ENCODE peak calls at places on chromosomes 13 and 19, in nine cellular contexts. N is cardiac muscle cell, O is fibroblast of mammary gland, R is left ventricle myocardium inferior, E is dorsolateral prefrontal cortex, P is stomach, S is right lobe of liver, M is choroid plexus epithelial cell, U is GM06990. T is an unnamed sample.

GRCh38 chr19:31528261-31528660 is 179.0 kb upstream of the TSHZ3 start:
- DNase-seq in N (no peak), O (no peak), M (no peak), R (no peak), S (no peak), E (no peak), U (no peak), P (no peak), T (no peak)

GRCh38 chr13:38804536-38804935 is 117.7 kb downstream of the FREM2 start:
- DNase-seq in E (no peak), N (peak), M (no peak), O (peak), P (no peak), S (no peak), U (no peak), R (no peak), T (no peak)

GRCh38 chr13:25630327-25630726 is 258.6 kb downstream of the ATP8A2 start:
- DNase-seq in O (no peak), U (no peak), R (no peak), M (no peak), P (no peak), N (no peak), E (no peak), S (no peak), T (no peak)

GRCh38 chr13:97130201-97130600 is 91.9 kb upstream of the MBNL2 start:
- DNase-seq in O (peak), M (no peak), R (no peak), U (no peak), S (no peak), E (no peak), P (no peak), N (peak), T (no peak)

GRCh38 chr13:27636624-27637288 is 15.1 kb downstream of the POLR1D start:
- DNase-seq in O (no peak), U (no peak), M (peak), E (no peak), N (no peak), P (no peak), S (no peak), R (no peak), T (no peak)

GRCh38 chr19:56423276-56423984 is 19.3 kb downstream of the ZNF583 start:
- DNase-seq in O (peak), S (no peak), P (no peak), U (no peak), N (no peak), R (no peak), M (peak), E (no peak), T (no peak)

GRCh38 chr13:41029629-41030028 is 10.5 kb upstream of the ELF1 start:
- DNase-seq in M (no peak), U (no peak), S (no peak), N (no peak), R (no peak), O (no peak), P (no peak), E (no peak), T (no peak)

GRCh38 chr19:4759388-4760284 is 31.9 kb upstream of the FEM1A start:
- DNase-seq in N (peak), M (peak), E (peak), O (peak), P (peak), S (peak), U (peak), R (peak), T (no peak)

GRCh38 chr13:83168575-83168974 is 713.7 kb downstream of the SLITRK1 start:
- DNase-seq in S (no peak), N (peak), E (no peak), U (no peak), P (no peak), R (no peak), M (peak), O (no peak), T (no peak)

GRCh38 chr13:99228737-99229691 is 28.4 kb downstream of the UBAC2 start:
- DNase-seq in E (no peak), R (no peak), O (peak), P (no peak), M (peak), U (peak), N (no peak), S (no peak), T (no peak)

GRCh38 chr19:13959962-13960862 is 7.9 kb downstream of the DCAF15 start:
- DNase-seq in N (no peak), M (no peak), S (no peak), O (no peak), P (no peak), E (no peak), U (no peak), R (no peak), T (no peak)

GRCh38 chr13:45833663-45834062 is 17.9 kb downstream of the SIAH3 start:
- DNase-seq in S (no peak), U (no peak), N (peak), M (peak), O (peak), E (peak), P (no peak), R (peak), T (no peak)

GRCh38 chr13:48505597-48506091 is 27.2 kb downstream of the RCBTB2 start:
- DNase-seq in S (no peak), U (peak), R (no peak), O (no peak), N (no peak), E (no peak), M (no peak), P (no peak), T (no peak)

GRCh38 chr13:60986301-60986700 is 429.3 kb downstream of the PCDH20 start:
- DNase-seq in S (no peak), R (no peak), P (no peak), E (no peak), N (no peak), U (no peak), M (no peak), O (no peak), T (no peak)

GRCh38 chr13:65638572-65639168 is 1591.5 kb downstream of the PCDH9 start:
- DNase-seq in P (no peak), U (no peak), M (peak), N (peak), S (no peak), R (no peak), O (peak), E (no peak), T (no peak)

GRCh38 chr13:37741536-37741935 is 128.0 kb downstream of the TRPC4 start:
- DNase-seq in S (no peak), U (no peak), O (no peak), R (no peak), E (no peak), N (no peak), P (no peak), M (no peak), T (no peak)

GRCh38 chr13:30829788-30830637 is 76.1 kb upstream of the MEDAG start:
- DNase-seq in P (no peak), E (no peak), N (no peak), S (no peak), U (no peak), R (no peak), O (no peak), M (no peak), T (no peak)

GRCh38 chr13:110109910-110110309 is 197.0 kb downstream of the COL4A1 start:
- DNase-seq in S (no peak), O (peak), R (peak), P (no peak), M (peak), E (peak), N (peak), U (no peak), T (peak)

GRCh38 chr13:109729031-109729870 is 57.1 kb downstream of the IRS2 start:
- DNase-seq in U (no peak), P (no peak), S (no peak), N (peak), R (no peak), E (no peak), O (no peak), M (peak), T (peak)

GRCh38 chr19:3576696-3577443 is 4.1 kb downstream of the HMG20B start:
- DNase-seq in P (peak), O (peak), M (peak), U (no peak), R (peak), S (no peak), N (peak), E (peak), T (no peak)

GRCh38 chr19:55000761-55001160 is 34.6 kb downstream of the NLRP2 start:
- DNase-seq in N (no peak), M (no peak), P (no peak), E (no peak), U (no peak), S (no peak), R (no peak), O (no peak), T (no peak)

GRCh38 chr19:16376241-16376640 is 51.6 kb downstream of the KLF2 start:
- DNase-seq in O (peak), R (no peak), P (no peak), N (no peak), M (no peak), E (no peak), U (no peak), S (no peak), T (no peak)

GRCh38 chr19:56538761-56539263 is at the start of gene ZFP28:
- DNase-seq in P (no peak), E (peak), O (no peak), U (no peak), S (peak), N (no peak), R (peak), M (no peak), T (no peak)

GRCh38 chr19:29583196-29584006 is 22.7 kb upstream of the POP4 start:
- DNase-seq in M (peak), E (no peak), O (peak), S (no peak), N (peak), R (no peak), U (no peak), P (no peak), T (no peak)

GRCh38 chr13:113835461-113836274 is 28.2 kb downstream of the GAS6 start:
- DNase-seq in U (no peak), S (peak), R (peak), O (peak), E (no peak), P (no peak), N (peak), M (peak), T (no peak)

GRCh38 chr13:105471683-105472082 is 1063.8 kb downstream of the EFNB2 start:
- DNase-seq in O (peak), R (no peak), M (peak), P (no peak), S (no peak), E (no peak), U (no peak), N (peak), T (no peak)

GRCh38 chr13:47417485-47417884 is 520.6 kb upstream of the HTR2A start:
- DNase-seq in S (no peak), N (no peak), O (no peak), P (no peak), M (no peak), R (no peak), E (no peak), U (no peak), T (no peak)

GRCh38 chr13:32669030-32669646 is 82.9 kb downstream of the PDS5B start:
- DNase-seq in N (peak), E (no peak), M (peak), S (no peak), U (no peak), P (no peak), O (peak), R (no peak), T (no peak)

GRCh38 chr13:111907341-111907880 is 159.5 kb upstream of the SOX1 start:
- DNase-seq in O (no peak), E (no peak), M (no peak), P (no peak), R (no peak), S (no peak), N (no peak), U (no peak), T (peak)

GRCh38 chr13:35489050-35489449 is 12.6 kb upstream of the MAB21L1 start:
- DNase-seq in P (no peak), S (no peak), N (no peak), R (no peak), E (no peak), U (no peak), M (no peak), O (no peak), T (no peak)

GRCh38 chr13:56317839-56318238 is 822.9 kb upstream of the PRR20A start:
- DNase-seq in E (no peak), N (no peak), U (no peak), O (no peak), P (no peak), R (no peak), M (no peak), S (no peak), T (no peak)

GRCh38 chr13:21695536-21695935 is 24.7 kb downstream of the FGF9 start:
- DNase-seq in E (no peak), U (no peak), O (no peak), R (no peak), M (no peak), S (no peak), P (no peak), N (no peak), T (no peak)

GRCh38 chr13:112443191-112444000 is 67.2 kb downstream of the SPACA7 start:
- DNase-seq in S (peak), E (no peak), R (no peak), M (peak), N (no peak), U (no peak), P (peak), O (no peak), T (peak)

GRCh38 chr19:55581828-55582223 is 1.2 kb upstream of the ZNF579 start:
- DNase-seq in M (no peak), N (no peak), R (no peak), U (no peak), S (no peak), O (peak), E (no peak), P (no peak), T (no peak)

DNA sequence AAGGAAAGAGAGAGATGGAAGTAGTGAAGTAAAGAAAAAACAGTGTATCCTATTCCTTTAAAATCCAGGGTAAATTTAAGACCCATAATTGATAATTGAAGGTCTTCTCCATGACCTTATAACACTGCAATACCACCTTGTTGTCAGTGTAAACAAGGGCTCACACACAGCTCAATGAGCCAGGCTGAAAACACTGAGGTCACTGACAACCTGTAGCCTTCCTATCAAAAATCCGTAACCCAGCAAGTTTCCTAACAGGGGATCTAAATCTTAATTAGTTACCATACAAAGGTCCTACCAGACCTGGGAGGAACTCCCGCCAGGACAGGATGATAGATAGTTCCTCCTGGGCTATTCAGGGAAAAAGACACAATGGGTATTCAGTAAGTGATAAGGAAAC is 1677.1 kb downstream of the OLFM4 start:
- DNase-seq in S (no peak), O (no peak), U (no peak), N (no peak), M (no peak), R (no peak), E (no peak), P (no peak), T (no peak)
- H3K4me3 ChIP-seq in S (no peak), O (no peak), U (no peak), N (no peak), M (no peak), R (no peak), E (no peak), P (no peak), T (no peak)

GRCh38 chr19:18424122-18424889 is 5.1 kb downstream of the SSBP4 start:
- DNase-seq in E (no peak), O (no peak), S (no peak), N (no peak), M (no peak), P (no peak), R (no peak), U (no peak), T (no peak)

GRCh38 chr19:18426416-18426767 is 7.2 kb downstream of the SSBP4 start:
- DNase-seq in M (no peak), O (no peak), S (no peak), R (no peak), E (no peak), N (no peak), U (no peak), P (no peak), T (no peak)

GRCh38 chr19:18424890-18425514 is 5.8 kb downstream of the SSBP4 start:
- DNase-seq in N (no peak), R (no peak), O (no peak), S (no peak), M (no peak), P (no peak), U (no peak), E (no peak), T (no peak)

GRCh38 chr19:18427080-18427751 is 8.0 kb downstream of the SSBP4 start:
- DNase-seq in R (no peak), U (no peak), E (no peak), M (no peak), P (no peak), S (no peak), N (no peak), O (no peak), T (no peak)

GRCh38 chr19:18425515-18426415 is 6.6 kb downstream of the SSBP4 start:
- DNase-seq in O (peak), P (no peak), U (no peak), R (peak), S (no peak), M (peak), E (peak), N (peak), T (no peak)
- TF ChIP-seq CTCF in O (peak), P (no peak), U (no peak), R (peak), S (no peak), M (no peak), E (no peak), N (no peak), T (no peak)

DNA sequence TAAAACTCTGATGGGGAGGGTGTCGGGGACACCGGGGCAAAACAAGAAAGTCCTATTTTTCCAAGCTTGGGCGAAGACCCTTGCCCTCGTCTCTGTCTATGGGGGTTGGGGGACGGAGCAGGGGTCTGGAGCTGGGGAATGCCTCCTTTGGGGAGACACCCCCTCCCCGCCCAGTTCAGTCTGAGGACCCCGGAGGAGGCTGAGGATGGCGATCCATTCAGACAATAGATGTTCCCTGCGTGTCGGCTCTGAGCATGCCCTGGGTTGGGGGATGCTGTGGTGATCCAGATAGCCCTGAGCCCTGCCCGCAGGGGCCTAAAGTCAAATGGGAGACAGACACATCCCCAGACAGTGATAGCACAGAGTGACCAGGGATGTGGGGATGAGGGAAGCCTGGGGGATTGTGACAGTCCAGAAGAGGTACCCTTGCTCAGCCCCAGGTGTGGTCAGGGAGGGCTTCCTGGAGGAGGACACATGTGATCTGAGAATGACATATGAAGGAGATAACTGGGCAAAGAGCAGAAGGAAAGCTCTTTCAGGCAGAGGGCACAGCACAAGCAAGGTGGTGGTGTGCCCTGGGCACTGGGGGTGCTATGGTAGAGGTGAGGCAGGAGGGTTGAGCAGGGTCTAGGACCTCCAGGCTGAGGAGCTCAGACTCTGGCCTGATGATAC is 9.1 kb downstream of the LRFN3 start:
- DNase-seq in N (no peak), S (no peak), R (no peak), O (no peak), P (no peak), M (no peak), E (no peak), U (no peak), T (no peak)
- H3K4me3 ChIP-seq in N (no peak), S (no peak), R (no peak), O (no peak), P (no peak), M (no peak), E (no peak), U (no peak), T (no peak)

DNA sequence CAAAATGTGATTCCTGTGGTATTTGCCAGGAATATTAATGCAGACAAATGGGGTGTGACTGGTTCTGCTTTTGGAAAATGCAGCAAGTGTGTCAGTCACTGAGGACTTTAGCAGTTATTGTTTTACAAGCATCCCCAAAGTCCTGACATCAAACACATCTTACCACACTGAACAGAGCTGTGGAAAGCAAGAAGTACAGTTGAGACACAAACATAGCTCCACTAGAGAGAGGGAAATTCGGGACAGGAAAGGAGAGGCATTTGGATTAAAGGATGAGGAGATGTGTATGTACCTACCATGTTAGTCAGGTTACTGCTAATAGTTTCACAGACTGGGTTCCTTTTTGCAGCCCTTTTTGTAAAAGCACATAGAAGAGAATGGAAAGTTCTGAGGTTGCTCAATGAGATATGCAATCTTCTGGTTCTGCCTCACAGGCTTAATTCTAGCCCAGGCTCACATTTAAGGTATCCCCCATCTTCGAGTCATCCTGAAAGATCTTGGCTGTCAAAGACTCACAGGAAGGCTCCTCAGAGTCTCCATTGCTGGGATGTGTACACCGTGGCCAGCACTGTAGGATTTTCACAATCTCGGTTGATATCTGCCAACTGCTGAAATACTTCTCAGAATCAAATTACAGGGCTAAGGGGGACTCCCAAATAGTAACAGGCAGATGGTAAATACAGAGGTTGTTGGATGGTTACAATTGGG is 316.6 kb downstream of the DNAJC15 start:
- DNase-seq in E (no peak), P (no peak), U (no peak), O (peak), M (peak), S (no peak), R (no peak), N (no peak), T (no peak)
- TF ChIP-seq CTCF in E (no peak), P (no peak), U (no peak), O (no peak), M (no peak), S (no peak), R (no peak), N (no peak), T (no peak)

GRCh38 chr13:23322353-23323336 is 110.9 kb downstream of the SACS start:
- DNase-seq in S (no peak), O (no peak), N (no peak), U (no peak), R (no peak), E (no peak), M (no peak), P (no peak), T (no peak)

GRCh38 chr13:23319915-23320224 is 113.6 kb downstream of the SACS start:
- DNase-seq in E (no peak), M (no peak), P (no peak), N (no peak), O (no peak), R (no peak), U (no peak), S (no peak), T (no peak)

GRCh38 chr13:23323946-23324709 is 109.4 kb downstream of the SACS start:
- DNase-seq in M (no peak), R (no peak), S (no peak), U (no peak), N (no peak), E (peak), O (no peak), P (no peak), T (no peak)

GRCh38 chr13:23320926-23321533 is 112.5 kb downstream of the SACS start:
- DNase-seq in M (no peak), N (no peak), P (no peak), O (no peak), E (no peak), U (no peak), S (no peak), R (no peak), T (no peak)

GRCh38 chr13:23321534-23322241 is 111.8 kb downstream of the SACS start:
- DNase-seq in P (no peak), O (peak), U (no peak), E (peak), R (peak), N (peak), S (no peak), M (peak), T (no peak)
- H3K4me3 ChIP-seq in P (peak), O (no peak), U (no peak), E (peak), R (peak), N (no peak), S (no peak), M (peak), T (no peak)

T was measured in vagina.